ENCODE peak calls at places on chromosomes 16 and 17, in eight cellular contexts. Z, T, P, I, U, S, A and C are unnamed samples.
A peak's percentile ranks its signal among the peaks of the same experiment; 100 is the strongest.

GRCh38 chr16:82005491-82005830 is 5.8 kb downstream of the SDR42E1 start:
- DNase-seq in Z (no peak), T (no peak), P (no peak), I (no peak), U (no peak), S (no peak), A (no peak), C (no peak)

GRCh38 chr16:2089676-2090480 is 42.1 kb downstream of the TSC2 start:
- DNase-seq in Z (no peak), T (no peak), P (no peak), I (no peak), U (no peak), S (no peak), A (no peak), C (no peak)

GRCh38 chr17:73214851-73215250 is 22.0 kb downstream of the COG1 start:
- DNase-seq in Z (no peak), T (no peak), P (no peak), I (no peak), U (no peak), S (no peak), A (no peak), C (no peak)

GRCh38 chr17:28963212-28963611 is 11.9 kb upstream of the PHF12 start:
- DNase-seq in Z (no peak), T (no peak), P (peak; percentile 41), I (no peak), U (peak; percentile 32), S (no peak), A (no peak), C (no peak)

GRCh38 chr16:6682142-6682811 is 650.4 kb upstream of the RBFOX1 start:
- DNase-seq in Z (peak; percentile 60), T (peak; percentile 59), P (no peak), I (peak; percentile 9), U (no peak), S (peak; percentile 68), A (no peak), C (no peak)

GRCh38 chr17:73250851-73251640 is 10.6 kb downstream of the CPSF4L start:
- DNase-seq in Z (no peak), T (peak; percentile 34), P (no peak), I (no peak), U (no peak), S (no peak), A (no peak), C (no peak)

GRCh38 chr17:27424941-27425340 is 31.3 kb upstream of the KSR1 start:
- DNase-seq in Z (no peak), T (no peak), P (no peak), I (no peak), U (no peak), S (no peak), A (no peak), C (no peak)

GRCh38 chr16:31452631-31453106 is 6.6 kb upstream of the ARMC5 start:
- DNase-seq in Z (no peak), T (no peak), P (peak; percentile 92), I (no peak), U (peak; percentile 97), S (no peak), A (peak; percentile 85), C (peak; percentile 73)

GRCh38 chr16:69469807-69470561 is 45.6 kb downstream of the CYB5B start:
- DNase-seq in Z (no peak), T (no peak), P (no peak), I (peak; percentile 6), U (peak; percentile 21), S (no peak), A (no peak), C (no peak)

GRCh38 chr17:29710891-29711418 is 88.2 kb upstream of the CORO6 start:
- DNase-seq in Z (no peak), T (no peak), P (peak; percentile 55), I (no peak), U (peak; percentile 91), S (no peak), A (no peak), C (peak; percentile 81)

GRCh38 chr16:4515611-4516233 is 22.9 kb downstream of the CDIP1 start:
- DNase-seq in Z (no peak), T (no peak), P (peak; percentile 48), I (no peak), U (no peak), S (no peak), A (no peak), C (no peak)

GRCh38 chr17:14815079-14815478 is 450.0 kb downstream of the PMP22 start:
- DNase-seq in Z (no peak), T (no peak), P (no peak), I (no peak), U (no peak), S (no peak), A (no peak), C (no peak)

GRCh38 chr16:72400257-72401078 is 228.5 kb upstream of the PMFBP1 start:
- DNase-seq in Z (peak; percentile 63), T (no peak), P (peak; percentile 84), I (peak; percentile 39), U (peak; percentile 68), S (peak; percentile 59), A (peak; percentile 27), C (peak; percentile 60)

GRCh38 chr17:73191443-73192218 is 1.2 kb upstream of the COG1 start:
- DNase-seq in Z (peak; percentile 64), T (peak; percentile 78), P (peak; percentile 76), I (peak; percentile 82), U (peak; percentile 76), S (peak; percentile 66), A (peak; percentile 35), C (peak; percentile 73)

GRCh38 chr17:56230660-56231059 is 77.4 kb downstream of the ANKFN1 start:
- DNase-seq in Z (no peak), T (peak; percentile 62), P (peak; percentile 0), I (no peak), U (peak; percentile 60), S (no peak), A (no peak), C (peak; percentile 63)

GRCh38 chr16:25493136-25493811 is 198.5 kb upstream of the HS3ST4 start:
- DNase-seq in Z (no peak), T (no peak), P (no peak), I (no peak), U (no peak), S (no peak), A (no peak), C (no peak)

GRCh38 chr16:15770512-15770911 is 86.3 kb downstream of the MYH11 start:
- DNase-seq in Z (no peak), T (no peak), P (peak; percentile 92), I (no peak), U (peak; percentile 71), S (no peak), A (no peak), C (peak; percentile 66)

GRCh38 chr16:83308414-83308813 is 499.4 kb upstream of the HSBP1 start:
- DNase-seq in Z (no peak), T (no peak), P (peak; percentile 14), I (no peak), U (no peak), S (no peak), A (no peak), C (no peak)

GRCh38 chr16:1794221-1794871 is 841 bp upstream of the IGFALS start:
- DNase-seq in Z (no peak), T (no peak), P (no peak), I (no peak), U (no peak), S (no peak), A (no peak), C (no peak)

GRCh38 chr17:76458580-76459490 is 5.9 kb upstream of the UBE2O start:
- DNase-seq in Z (peak; percentile 45), T (no peak), P (peak; percentile 69), I (peak; percentile 59), U (peak; percentile 65), S (peak; percentile 75), A (no peak), C (peak; percentile 74)

GRCh38 chr17:82754297-82755208 is 2.7 kb downstream of the TBCD start:
- DNase-seq in Z (no peak), T (no peak), P (no peak), I (no peak), U (no peak), S (no peak), A (no peak), C (no peak)

GRCh38 chr17:39244016-39244599 is 18.4 kb upstream of the STAC2 start:
- DNase-seq in Z (no peak), T (no peak), P (no peak), I (no peak), U (no peak), S (no peak), A (no peak), C (no peak)

GRCh38 chr16:2490190-2491105 is 15.5 kb downstream of the TBC1D24 start:
- DNase-seq in Z (no peak), T (no peak), P (no peak), I (no peak), U (no peak), S (no peak), A (no peak), C (no peak)

GRCh38 chr17:50668025-50668837 is 33.5 kb downstream of the ABCC3 start:
- DNase-seq in Z (no peak), T (no peak), P (peak; percentile 65), I (no peak), U (peak; percentile 75), S (no peak), A (no peak), C (peak; percentile 71)

GRCh38 chr17:48549909-48550308 is 5.0 kb upstream of the HOXB2 start:
- DNase-seq in Z (no peak), T (no peak), P (no peak), I (no peak), U (no peak), S (no peak), A (no peak), C (no peak)